ENCODE peak calls at places on chromosomes 6 and 20, in five cellular contexts. X is NCI-H526; B is CD4-positive, alpha-beta memory T cell; J is KG1; M is SHP77 treated with DMSO at 0.1 percent for 48 hours. I is an unnamed sample.

GRCh38 chr6:6998194-6998569 is 109.6 kb upstream of the RREB1 start:
- DNase-seq in M (no peak), J (no peak), B (no peak), X (no peak), I (no peak)

GRCh38 chr6:74879234-74879633 is 326.6 kb downstream of the COL12A1 start:
- DNase-seq in J (no peak), B (no peak), M (no peak), X (no peak), I (no peak)

GRCh38 chr6:169950558-169950957 is 199.1 kb downstream of the ERMARD start:
- DNase-seq in M (no peak), J (no peak), B (peak; percentile 22), X (peak; percentile 44), I (peak; percentile 44)

GRCh38 chr6:41503435-41503768 is 42.8 kb upstream of the FOXP4 start:
- DNase-seq in X (no peak), M (no peak), B (no peak), J (no peak), I (no peak)

GRCh38 chr20:32506721-32507120 is 78.4 kb downstream of the NOL4L start:
- DNase-seq in X (no peak), B (no peak), M (no peak), J (no peak), I (no peak)

GRCh38 chr6:33427585-33428218 is 7.8 kb downstream of the SYNGAP1 start:
- DNase-seq in X (peak; percentile 56), J (no peak), B (peak; percentile 63), M (no peak), I (peak; percentile 79)

GRCh38 chr20:53609501-53610445 is 16.1 kb upstream of the ZNF217 start:
- DNase-seq in M (peak; percentile 80), J (peak; percentile 63), B (peak; percentile 87), X (no peak), I (peak; percentile 46)

GRCh38 chr20:919491-919916 is 3.4 kb upstream of the ANGPT4 start:
- DNase-seq in B (no peak), M (no peak), J (no peak), X (no peak), I (no peak)

GRCh38 chr20:39968495-39968894 is 720.5 kb downstream of the MAFB start:
- DNase-seq in B (no peak), M (no peak), X (no peak), J (no peak), I (no peak)

GRCh38 chr20:5996765-5997164 is 46.3 kb downstream of the MCM8 start:
- DNase-seq in J (no peak), X (no peak), M (no peak), B (peak; percentile 67), I (peak; percentile 4)

GRCh38 chr20:40493071-40493470 is 196.0 kb downstream of the MAFB start:
- DNase-seq in X (no peak), J (no peak), B (no peak), M (no peak), I (no peak)

GRCh38 chr6:50661636-50662035 is 51.7 kb upstream of the TFAP2D start:
- DNase-seq in J (no peak), M (no peak), B (no peak), X (no peak), I (no peak)

GRCh38 chr6:52512199-52512598 is 64.7 kb downstream of the TRAM2 start:
- DNase-seq in M (no peak), J (no peak), B (no peak), X (no peak), I (no peak)

GRCh38 chr6:49743427-49743826 is 761 bp downstream of the CRISP3 start:
- DNase-seq in X (no peak), B (no peak), M (no peak), J (no peak), I (no peak)

GRCh38 chr20:41927189-41927588 is 309.0 kb upstream of the CHD6 start:
- DNase-seq in J (no peak), X (no peak), B (no peak), M (no peak), I (no peak)

GRCh38 chr20:61791995-61792394 is 273.7 kb downstream of the TAF4 start:
- DNase-seq in M (no peak), X (no peak), B (no peak), J (no peak), I (no peak)

GRCh38 chr6:132067286-132067685 is 116.1 kb upstream of the CCN2 start:
- DNase-seq in J (no peak), M (no peak), B (no peak), X (no peak), I (no peak)

GRCh38 chr6:20919677-20920385 is 385.6 kb downstream of the CDKAL1 start:
- DNase-seq in M (no peak), B (no peak), X (no peak), J (no peak), I (no peak)

GRCh38 chr6:167806061-167806700 is 20.5 kb upstream of the AFDN start:
- DNase-seq in J (no peak), M (no peak), B (no peak), X (no peak), I (no peak)

GRCh38 chr20:59706106-59706693 is 101.9 kb downstream of the PHACTR3 start:
- DNase-seq in B (no peak), M (no peak), J (no peak), X (no peak), I (no peak)

GRCh38 chr20:23023621-23024187 is 11.4 kb upstream of the SSTR4 start:
- DNase-seq in M (no peak), X (no peak), J (no peak), B (no peak), I (no peak)

I was measured in neural progenitor cell.